ENCODE peak calls at places on chromosomes 16 and 17, in four cellular contexts. S is heart left ventricle, M is left ventricle myocardium inferior, Q is psoas muscle. P is an unnamed sample. For H3K4me1, the result is how much of the 10 kb centered on the place peaks cover.

GRCh38 chr17:8994319-8994718 is 27.0 kb upstream of the NTN1 start:
- DNase-seq in S (peak), M (peak), Q (peak), P (peak)

GRCh38 chr17:40284085-40284713 is 3.5 kb upstream of the CDC6 start:
- DNase-seq in S (no peak), M (no peak), Q (no peak), P (no peak)

GRCh38 chr17:60079401-60079861 is 710 bp upstream of the HEATR6 start:
- DNase-seq in S (no peak), M (no peak), Q (no peak), P (no peak)

GRCh38 chr16:49116873-49117272 is 164.8 kb downstream of the CBLN1 start:
- DNase-seq in S (no peak), M (no peak), Q (no peak), P (no peak)

GRCh38 chr17:77651983-77652382 is 306.5 kb upstream of the TNRC6C start:
- DNase-seq in S (no peak), M (no peak), Q (no peak), P (no peak)

GRCh38 chr16:68311316-68311620 is 449 bp downstream of the PRMT7 start:
- DNase-seq in S (no peak), M (no peak), Q (no peak), P (no peak)

GRCh38 chr17:40648326-40648968 is 829 bp upstream of the SMARCE1 start:
- DNase-seq in S (no peak), M (peak), Q (no peak), P (no peak)

GRCh38 chr16:51154271-51155171 is 3.5 kb upstream of the SALL1 start:
- DNase-seq in S (no peak), M (no peak), Q (no peak), P (no peak)

GRCh38 chr17:80696456-80696855 is 151.8 kb downstream of the RPTOR start:
- DNase-seq in S (no peak), M (no peak), Q (no peak), P (no peak)

GRCh38 chr16:48720266-48720665 is 110.3 kb upstream of the N4BP1 start:
- DNase-seq in S (no peak), M (no peak), Q (no peak), P (no peak)

GRCh38 chr17:4175921-4176802 is 33.2 kb downstream of the CYB5D2 start:
- DNase-seq in S (no peak), M (no peak), Q (no peak), P (no peak)

GRCh38 chr16:50259334-50260205 is 6.8 kb upstream of the ADCY7 start:
- DNase-seq in S (peak), M (peak), Q (peak), P (no peak)

GRCh38 chr16:79369796-79370195 is 230.7 kb downstream of the MAF start:
- DNase-seq in S (no peak), M (no peak), Q (no peak), P (no peak)

GRCh38 chr16:59545666-59546065 is 811.5 kb upstream of the GOT2 start:
- DNase-seq in S (no peak), M (no peak), Q (no peak), P (no peak)

GRCh38 chr17:81401727-81402529 is 6.7 kb downstream of the BAHCC1 start:
- DNase-seq in S (no peak), M (peak), Q (peak), P (no peak)

GRCh38 chr16:86761117-86761971 is 183.0 kb downstream of the FOXL1 start:
- DNase-seq in S (peak), M (peak), Q (peak), P (peak)

GRCh38 chr17:59409336-59410048 is 78.0 kb downstream of the YPEL2 start:
- DNase-seq in S (no peak), M (no peak), Q (no peak), P (no peak)

GRCh38 chr17:79905832-79906231 is 66.6 kb upstream of the CBX4 start:
- DNase-seq in S (no peak), M (no peak), Q (no peak), P (no peak)

GRCh38 chr17:79573196-79573929 is 37.5 kb downstream of the RBFOX3 start:
- DNase-seq in S (no peak), M (no peak), Q (no peak), P (no peak)

GRCh38 chr17:18980682-18981384 is 23.7 kb downstream of the FAM83G start:
- DNase-seq in S (no peak), M (no peak), Q (no peak), P (no peak)

GRCh38 chr17:31558748-31559646 is 167.5 kb downstream of the RAB11FIP4 start:
- DNase-seq in S (peak), M (peak), Q (peak), P (peak)

GRCh38 chr17:44552361-44552760 is 4.9 kb upstream of the FZD2 start:
- DNase-seq in S (no peak), M (no peak), Q (no peak), P (no peak)

GRCh38 chr17:72465191-72466024 is 344.6 kb downstream of the SOX9 start:
- DNase-seq in S (no peak), M (no peak), Q (no peak), P (no peak)

GRCh38 chr16:14634389-14634725 is 1.6 kb downstream of the BFAR start:
- DNase-seq in S (no peak), M (no peak), Q (no peak), P (no peak)

GRCh38 chr16:85195884-85196816 is 83.9 kb upstream of the CIBAR2 start:
- DNase-seq in S (no peak), M (no peak), Q (no peak), P (no peak)

GRCh38 chr17:48624544-48625501 is 1.3 kb downstream of the HOXB9 start:
- DNase-seq in S (no peak), M (no peak), Q (no peak), P (no peak)

GRCh38 chr16:10840703-10841102 is 22.1 kb upstream of the TVP23A start:
- DNase-seq in S (no peak), M (no peak), Q (no peak), P (no peak)

GRCh38 chr16:31780342-31780741 is 93.3 kb upstream of the ZNF267 start:
- DNase-seq in S (no peak), M (no peak), Q (no peak), P (no peak)

GRCh38 chr16:11155284-11155806 is 100.7 kb downstream of the SOCS1 start:
- DNase-seq in S (no peak), M (no peak), Q (no peak), P (no peak)

GRCh38 chr17:40122944-40123810 is 1.4 kb downstream of the MSL1 start:
- DNase-seq in S (peak), M (peak), Q (no peak), P (peak)

GRCh38 chr17:45087496-45087975 is 26.4 kb downstream of the NMT1 start:
- DNase-seq in S (no peak), M (no peak), Q (no peak), P (no peak)

GRCh38 chr16:827513-827912 is 27.0 kb upstream of the GNG13 start:
- DNase-seq in S (no peak), M (no peak), Q (no peak), P (no peak)

GRCh38 chr16:57667526-57668258 is 414 bp upstream of the ADGRG3 start:
- DNase-seq in S (peak), M (peak), Q (peak), P (peak)
- H3K27ac ChIP-seq in S (no peak), M (no peak), Q (no peak), P (no peak)

GRCh38 chr17:57597101-57597500 is 148.0 kb downstream of the CCDC182 start:
- DNase-seq in S (no peak), M (no peak), Q (no peak), P (no peak)

GRCh38 chr17:57595942-57596695 is 149.0 kb downstream of the CCDC182 start:
- DNase-seq in S (no peak), M (no peak), Q (no peak), P (no peak)

GRCh38 chr17:57599271-57600045 is 145.6 kb downstream of the CCDC182 start:
- DNase-seq in S (no peak), M (no peak), Q (no peak), P (no peak)

GRCh38 chr17:57600092-57600491 is 145.0 kb downstream of the CCDC182 start:
- DNase-seq in S (no peak), M (no peak), Q (no peak), P (no peak)

DNA sequence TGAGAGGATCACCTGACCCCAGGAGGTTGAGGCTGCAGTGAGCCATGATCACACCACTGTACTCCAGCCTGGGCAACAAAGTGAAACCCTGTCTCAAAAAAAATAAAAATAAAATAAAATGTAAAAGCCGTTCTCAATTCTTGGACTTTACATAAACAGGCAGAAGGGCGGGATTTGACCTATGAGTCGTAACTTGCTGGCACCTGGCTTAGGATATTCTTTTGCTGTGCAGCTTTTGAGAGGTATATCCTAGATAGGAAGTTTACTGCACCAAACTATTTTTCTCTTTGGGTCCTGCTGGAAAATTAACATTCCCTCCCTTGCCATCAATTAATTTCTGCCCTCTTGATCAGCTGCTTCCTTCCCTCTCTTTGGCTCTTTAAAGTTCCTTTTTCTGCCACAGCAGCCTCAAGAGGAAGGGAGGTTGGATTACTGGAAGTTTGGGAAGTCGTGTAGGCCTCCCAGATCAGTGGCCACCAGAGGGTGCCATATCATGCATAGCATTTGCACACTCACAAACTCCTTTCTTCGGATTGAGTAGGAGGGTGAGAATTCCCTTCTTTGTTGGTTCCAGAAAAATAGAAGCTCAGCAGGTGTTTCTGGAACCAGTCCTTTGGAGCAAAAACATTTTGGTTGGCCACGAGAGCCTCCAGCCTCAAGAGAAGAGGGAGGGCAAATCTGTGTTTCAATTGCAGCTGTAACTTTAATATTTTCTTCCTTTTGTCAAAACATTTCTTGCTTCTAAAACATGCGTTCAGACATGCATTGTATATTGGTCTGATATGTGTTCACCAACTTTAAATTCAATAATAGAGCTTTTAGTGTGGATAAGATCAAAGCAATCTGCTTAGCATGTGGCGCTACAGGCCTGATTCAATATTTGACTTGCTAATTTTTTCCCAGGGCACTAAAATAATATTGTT is 147.3 kb downstream of the CCDC182 start:
- DNase-seq in S (peak), M (peak), Q (peak), P (peak)
- H3K4me1 ChIP-seq in S (under half), M (under half), Q (under half), P (under half)

GRCh38 chr17:63675607-63676539 is 24.1 kb downstream of the LIMD2 start:
- DNase-seq in S (peak), M (peak), Q (peak), P (peak)
- H3K4me3 ChIP-seq in S (peak), M (peak), Q (peak), P (no peak)

DNA sequence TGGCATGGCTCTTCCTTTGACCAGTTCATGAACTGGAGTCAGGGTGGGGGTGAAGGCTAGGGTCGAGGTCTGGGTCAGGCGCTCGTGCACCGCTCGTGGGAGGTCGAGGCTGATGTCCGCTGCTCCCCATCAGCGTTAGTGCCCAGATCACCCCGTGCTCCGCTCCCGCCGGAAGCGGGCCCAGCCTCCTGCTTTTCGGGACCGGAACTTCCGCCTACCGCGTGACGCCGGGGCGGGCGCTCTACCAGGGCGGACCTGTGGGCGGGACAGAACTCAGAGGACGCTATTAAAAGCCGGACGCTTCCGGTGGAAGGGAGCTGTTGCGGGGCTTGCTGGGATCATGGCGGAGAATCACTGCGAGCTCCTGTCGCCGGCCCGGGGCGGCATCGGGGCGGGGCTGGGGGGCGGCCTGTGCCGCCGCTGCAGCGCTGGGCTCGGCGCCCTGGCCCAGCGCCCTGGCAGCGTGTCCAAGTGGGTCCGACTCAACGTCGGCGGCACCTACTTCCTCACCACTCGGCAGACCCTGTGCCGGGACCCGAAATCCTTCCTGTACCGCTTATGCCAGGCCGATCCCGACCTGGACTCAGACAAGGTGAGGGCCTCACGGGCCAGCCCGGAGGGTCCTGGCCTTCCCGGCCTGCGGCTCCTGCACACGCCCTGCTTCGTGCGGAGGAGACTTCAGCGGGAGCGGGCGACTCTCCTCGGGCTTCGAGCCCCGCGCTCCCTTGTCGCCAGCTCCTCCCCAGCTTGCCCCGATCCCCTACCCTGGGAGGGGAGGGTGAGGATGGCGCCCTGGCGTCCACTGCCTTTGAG is at the start of gene KCTD5:
- DNase-seq in S (peak), M (peak), Q (peak), P (peak)
- H3K27ac ChIP-seq in S (peak), M (peak), Q (peak), P (peak)

DNA sequence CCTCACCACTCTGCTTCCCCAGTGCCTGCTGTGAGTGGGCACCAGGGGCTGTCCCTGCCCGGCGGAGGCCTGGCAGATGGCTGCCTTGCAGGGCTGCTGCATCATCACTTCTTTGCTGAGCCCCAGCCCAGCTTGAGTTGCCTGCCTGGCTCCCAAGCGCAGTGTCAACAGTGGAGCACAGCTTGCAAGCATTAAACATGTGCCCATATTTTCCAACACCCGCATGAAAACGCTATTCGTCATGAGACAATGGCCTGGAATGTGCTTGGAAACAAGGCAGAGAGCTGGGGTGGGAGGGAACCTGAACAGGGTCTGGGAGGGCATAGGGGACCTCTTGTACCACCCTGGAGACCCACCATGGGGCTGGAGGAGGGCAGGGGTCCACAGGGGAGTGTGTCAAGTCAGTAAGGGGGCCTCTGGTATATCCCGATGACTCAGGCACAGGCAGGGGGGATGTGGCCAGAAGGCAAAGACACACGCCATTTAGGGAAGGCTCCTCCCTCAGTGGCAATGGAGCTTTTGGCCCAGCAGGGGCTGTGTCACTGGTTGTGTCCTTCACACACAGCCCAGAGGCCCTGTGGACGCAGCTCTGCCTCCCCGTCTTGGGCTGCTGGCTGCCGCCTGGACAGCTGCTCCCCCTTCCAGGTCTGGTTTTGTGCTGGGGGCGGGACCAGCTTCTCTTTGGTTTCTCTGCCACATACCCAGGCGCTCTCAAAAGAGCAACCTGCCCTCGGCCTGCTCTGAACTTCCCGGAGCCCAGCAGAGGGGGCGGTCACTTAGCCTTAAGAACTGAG is 17.4 kb upstream of the MTSS2 start:
- DNase-seq in S (no peak), M (peak), Q (peak), P (no peak)
- H3K4me1 ChIP-seq in S (half or more), M (half or more), Q (half or more), P (under half)

GRCh38 chr17:68289473-68289872 is 1.5 kb downstream of the SLC16A6 start:
- DNase-seq in S (no peak), M (no peak), Q (no peak), P (no peak)
- H3K4me3 ChIP-seq in S (peak), M (no peak), Q (peak), P (no peak)

GRCh38 chr16:81522141-81522701 is 77.6 kb downstream of the CMIP start:
- DNase-seq in S (no peak), M (no peak), Q (no peak), P (no peak)

GRCh38 chr16:81526199-81526598 is 81.6 kb downstream of the CMIP start:
- DNase-seq in S (no peak), M (no peak), Q (no peak), P (no peak)

GRCh38 chr16:81524382-81524781 is 79.8 kb downstream of the CMIP start:
- DNase-seq in S (no peak), M (no peak), Q (no peak), P (no peak)

GRCh38 chr16:81521141-81521626 is 76.6 kb downstream of the CMIP start:
- DNase-seq in S (no peak), M (no peak), Q (no peak), P (no peak)

DNA sequence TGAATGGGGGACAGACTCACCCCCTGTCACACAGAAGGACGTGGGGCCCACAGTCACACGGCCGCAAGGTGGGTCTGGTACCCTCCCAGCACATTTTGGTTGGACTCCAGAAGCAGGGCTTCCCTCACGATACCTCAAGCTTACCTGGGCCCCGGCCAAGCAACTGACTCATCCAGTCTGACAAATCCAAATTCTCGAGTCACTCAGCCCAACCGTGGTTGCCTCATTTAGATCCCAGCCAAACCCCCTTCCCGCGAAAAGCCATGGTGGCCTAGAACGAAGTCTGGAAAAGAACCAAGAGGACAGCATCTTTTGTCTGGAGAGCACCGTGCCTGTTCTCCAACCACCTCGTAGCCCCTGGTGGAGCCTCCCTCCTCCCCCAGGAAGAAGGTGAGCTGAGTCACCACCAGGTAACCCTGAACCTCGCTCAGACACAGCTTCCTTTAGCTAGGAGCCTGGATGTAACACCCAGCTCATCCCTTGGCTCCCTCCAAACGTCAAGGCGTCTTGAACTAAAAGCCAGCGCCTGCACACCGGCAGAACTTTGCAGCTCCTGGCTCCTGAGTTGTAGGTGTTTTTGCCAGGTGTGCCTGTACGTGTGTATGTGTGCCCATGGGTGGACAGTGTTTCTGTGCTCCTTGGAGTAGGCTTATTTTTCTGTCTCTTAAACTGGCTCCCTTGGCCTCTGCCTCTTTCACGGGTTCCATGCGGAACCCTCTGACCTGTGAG is 78.9 kb downstream of the CMIP start:
- DNase-seq in S (no peak), M (no peak), Q (peak), P (no peak)
- H3K27ac ChIP-seq in S (no peak), M (no peak), Q (no peak), P (peak)

GRCh38 chr16:4338125-4338582 is 13.0 kb downstream of the PAM16 start:
- DNase-seq in S (no peak), M (no peak), Q (no peak), P (no peak)
- H3K4me1 ChIP-seq in S (under half), M (under half), Q (under half), P (under half)